ENCODE peak calls at places on chromosomes 1 and 21, in four cellular contexts. J is heart right ventricle, Y is cardiac fibroblast, K is esophagus squamous epithelium. T is an unnamed sample.

GRCh38 chr1:41851589-41851988 is 67.1 kb downstream of the HIVEP3 start:
- DNase-seq in J (no peak), Y (peak), K (no peak), T (no peak)

GRCh38 chr1:228464487-228464983 is 22.6 kb upstream of the RNF187 start:
- DNase-seq in J (peak), Y (peak), K (peak), T (peak)

GRCh38 chr1:185091480-185091879 is 46.1 kb downstream of the RNF2 start:
- DNase-seq in J (no peak), Y (no peak), K (no peak), T (no peak)

GRCh38 chr1:119477710-119478109 is 29.3 kb upstream of the HSD3B1 start:
- DNase-seq in J (no peak), Y (no peak), K (no peak), T (no peak)

GRCh38 chr21:26140185-26140584 is 30.4 kb downstream of the APP start:
- DNase-seq in J (peak), Y (peak), K (no peak), T (no peak)

GRCh38 chr1:71634159-71634558 is 553.3 kb upstream of the ZRANB2 start:
- DNase-seq in J (no peak), Y (no peak), K (no peak), T (no peak)

GRCh38 chr1:96361961-96362360 is 359.6 kb upstream of the PTBP2 start:
- DNase-seq in J (no peak), Y (no peak), K (no peak), T (no peak)

GRCh38 chr1:13617773-13618172 is 34.1 kb downstream of the PDPN start:
- DNase-seq in J (no peak), Y (no peak), K (no peak), T (no peak)

GRCh38 chr1:44544960-44545359 is 129.3 kb downstream of the TMEM53 start:
- DNase-seq in J (no peak), Y (no peak), K (no peak), T (no peak)

GRCh38 chr1:36520771-36521420 is 38.2 kb upstream of the CSF3R start:
- DNase-seq in J (no peak), Y (no peak), K (no peak), T (no peak)

GRCh38 chr1:202291001-202291400 is 50.7 kb downstream of the UBE2T start:
- DNase-seq in J (no peak), Y (no peak), K (no peak), T (no peak)

GRCh38 chr1:240029418-240029817 is 62.3 kb upstream of the FMN2 start:
- DNase-seq in J (no peak), Y (no peak), K (no peak), T (no peak)

DNA sequence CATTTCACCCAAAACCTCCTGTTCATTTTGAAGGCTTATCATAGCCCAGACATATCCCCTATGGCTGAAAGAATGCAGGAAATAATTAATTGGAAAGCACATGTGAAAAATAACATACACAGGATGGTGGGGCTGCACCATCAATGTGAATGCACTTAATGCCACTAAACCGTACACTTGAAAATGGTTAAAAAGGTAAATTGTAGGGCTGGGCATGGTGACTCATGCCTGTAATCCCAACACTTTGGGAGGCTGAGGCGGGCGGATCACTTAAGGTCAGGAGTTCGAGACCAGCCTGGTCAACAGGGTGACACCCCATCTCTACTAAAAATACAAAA is 98.7 kb upstream of the BACE2 start:
- DNase-seq in J (no peak), Y (no peak), K (no peak), T (no peak)
- TF ChIP-seq CTCF in J (no peak), Y (no peak), K (no peak), T (no peak)

DNA sequence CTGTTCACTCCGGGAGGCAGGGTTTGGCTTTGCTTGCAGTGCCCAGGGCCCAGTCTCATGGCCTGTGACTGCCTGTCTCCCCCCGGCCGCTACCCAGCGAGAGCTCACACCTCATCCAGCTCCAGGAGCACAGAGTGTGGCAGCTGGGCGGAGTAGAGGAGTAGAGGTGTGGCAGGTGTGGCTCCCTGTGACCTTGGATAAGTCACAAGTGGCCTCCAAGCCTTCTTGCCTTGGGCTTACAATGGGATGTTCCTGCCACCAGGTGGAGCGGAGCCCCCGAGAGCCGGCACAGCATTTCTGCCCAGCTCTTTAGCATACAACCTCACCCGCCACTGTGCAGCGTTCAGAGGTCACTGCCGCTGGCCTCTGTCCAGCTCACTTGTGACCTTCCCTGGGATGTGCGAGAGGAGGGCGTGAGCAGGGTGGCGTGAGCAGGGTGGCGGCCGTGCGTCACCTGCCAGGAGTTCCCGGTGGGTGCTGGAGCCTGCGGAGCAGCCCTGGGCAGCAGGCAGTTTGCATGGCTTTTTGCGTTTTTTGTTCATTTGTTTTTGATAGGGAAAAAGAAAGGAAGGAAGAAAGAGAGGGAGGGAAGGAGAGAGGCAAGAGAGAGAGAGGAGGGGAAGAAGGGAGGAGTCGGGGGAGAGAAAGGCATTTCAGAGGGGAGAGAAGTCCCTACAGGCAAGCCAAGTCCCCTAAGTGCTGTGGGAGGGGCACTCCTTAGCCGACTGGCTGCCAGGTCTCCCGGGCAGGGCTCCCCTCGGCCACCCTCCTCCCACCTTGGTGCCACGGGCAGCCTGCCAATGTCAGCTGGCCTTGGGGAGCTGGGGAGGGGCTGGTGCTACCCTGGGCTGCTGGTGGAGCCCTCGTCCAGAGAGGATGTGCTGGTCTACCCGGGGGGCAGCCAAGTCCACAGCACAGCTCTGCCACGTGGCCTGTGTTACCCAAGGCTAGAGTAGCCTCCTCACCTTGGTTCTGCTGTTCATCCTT is 42.6 kb downstream of the CRYAA start:
- DNase-seq in J (no peak), Y (no peak), K (no peak), T (no peak)
- TF ChIP-seq CTCF in J (peak), Y (peak), K (peak), T (no peak)

DNA sequence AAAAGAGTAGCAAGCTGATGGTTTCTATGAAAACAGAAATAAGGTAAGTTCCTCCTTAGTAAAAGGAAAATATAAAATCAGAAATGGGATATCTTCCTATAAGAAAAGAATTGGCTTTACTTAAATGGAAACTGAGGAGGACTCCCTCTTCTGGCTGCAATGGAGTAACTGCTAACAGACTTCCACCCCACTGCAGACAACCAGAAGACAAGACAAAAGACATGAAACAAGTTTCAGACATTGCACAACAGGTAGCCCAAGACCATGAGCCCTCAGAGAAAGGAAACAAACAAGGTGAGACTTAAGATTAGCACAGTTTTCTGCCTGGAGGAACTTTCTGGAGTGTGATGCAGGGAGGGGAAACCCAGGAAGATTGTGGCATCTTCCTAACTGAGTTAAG is 17.0 kb upstream of the OLFML2B start:
- DNase-seq in J (no peak), Y (peak), K (no peak), T (no peak)
- TF ChIP-seq CTCF in J (no peak), Y (peak), K (no peak), T (no peak)

GRCh38 chr1:159851386-159851785 is 11.1 kb downstream of the VSIG8 start:
- DNase-seq in J (no peak), Y (peak), K (no peak), T (no peak)
- TF ChIP-seq CTCF in J (no peak), Y (peak), K (no peak), T (no peak)

GRCh38 chr21:37073417-37074194 is 552 bp downstream of the TTC3 start:
- DNase-seq in J (peak), Y (peak), K (no peak), T (peak)
- TF ChIP-seq CTCF in J (no peak), Y (no peak), K (no peak), T (no peak)

GRCh38 chr1:212970085-212970484 is 19.7 kb downstream of the VASH2 start:
- DNase-seq in J (no peak), Y (no peak), K (no peak), T (no peak)

GRCh38 chr1:212968385-212968863 is 18.1 kb downstream of the VASH2 start:
- DNase-seq in J (no peak), Y (no peak), K (no peak), T (no peak)

GRCh38 chr1:212971312-212971711 is 21.0 kb downstream of the VASH2 start:
- DNase-seq in J (no peak), Y (no peak), K (no peak), T (no peak)

GRCh38 chr1:212966619-212967018 is 16.3 kb downstream of the VASH2 start:
- DNase-seq in J (no peak), Y (no peak), K (no peak), T (no peak)

DNA sequence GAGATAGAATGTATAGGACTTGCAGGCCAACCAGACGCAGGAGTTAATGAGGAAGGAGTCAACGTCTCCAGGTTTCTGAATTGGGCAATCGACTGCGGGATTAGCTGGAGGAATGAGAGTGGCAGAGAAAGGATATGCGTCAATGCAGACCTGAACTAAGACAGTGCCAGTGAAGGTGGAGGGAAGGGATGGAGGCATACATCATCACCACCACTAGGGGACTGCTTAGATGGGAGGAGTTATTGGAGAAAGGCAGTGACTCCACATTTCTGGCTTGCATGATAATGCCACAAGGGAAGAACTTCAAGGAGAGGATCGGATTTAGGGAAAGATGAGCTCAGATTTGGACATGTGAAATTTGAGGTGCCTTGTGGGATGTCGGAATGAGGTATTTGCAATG is 17.4 kb downstream of the VASH2 start:
- DNase-seq in J (no peak), Y (peak), K (no peak), T (no peak)
- TF ChIP-seq CTCF in J (no peak), Y (peak), K (peak), T (peak)

GRCh38 chr1:58844176-58844575 is 60.3 kb upstream of the JUN start:
- DNase-seq in J (no peak), Y (peak), K (no peak), T (no peak)

GRCh38 chr1:58839147-58839795 is 55.4 kb upstream of the JUN start:
- DNase-seq in J (no peak), Y (no peak), K (no peak), T (no peak)

GRCh38 chr1:58842941-58843340 is 59.1 kb upstream of the JUN start:
- DNase-seq in J (no peak), Y (no peak), K (no peak), T (no peak)

GRCh38 chr1:58839871-58840835 is 56.3 kb upstream of the JUN start:
- DNase-seq in J (no peak), Y (peak), K (no peak), T (no peak)

DNA sequence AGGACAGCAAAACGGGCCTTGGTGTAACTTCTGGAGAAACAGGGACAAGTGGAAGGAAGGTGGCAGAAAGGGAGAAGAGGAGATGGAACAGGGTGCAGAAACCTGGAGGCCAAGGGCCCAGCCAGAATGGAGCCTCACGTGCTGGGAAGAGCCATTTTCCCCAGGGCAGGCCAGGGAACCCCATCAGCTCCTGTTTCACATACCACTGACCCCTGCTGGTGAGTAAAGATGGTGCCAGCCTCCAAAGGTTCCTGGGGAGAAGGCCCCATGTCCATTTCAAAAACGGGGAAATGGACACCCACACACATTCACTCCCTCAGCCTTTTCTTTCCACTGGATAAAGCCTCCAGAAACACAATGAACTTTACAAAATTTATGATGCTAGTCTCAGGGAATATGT is 57.6 kb upstream of the JUN start:
- DNase-seq in J (no peak), Y (no peak), K (no peak), T (peak)
- TF ChIP-seq CTCF in J (peak), Y (peak), K (peak), T (peak)

GRCh38 chr21:37496972-37497371 is 130.4 kb downstream of the DYRK1A start:
- DNase-seq in J (no peak), Y (peak), K (no peak), T (peak)
- TF ChIP-seq CTCF in J (peak), Y (peak), K (no peak), T (peak)

GRCh38 chr1:24743404-24744211 is 1.6 kb upstream of the CLIC4 start:
- DNase-seq in J (no peak), Y (peak), K (no peak), T (no peak)

GRCh38 chr1:24745711-24746582 is 700 bp downstream of the CLIC4 start:
- DNase-seq in J (peak), Y (peak), K (no peak), T (peak)

GRCh38 chr1:24742090-24742938 is 2.9 kb upstream of the CLIC4 start:
- DNase-seq in J (no peak), Y (peak), K (no peak), T (peak)

GRCh38 chr1:24748191-24749121 is 3.2 kb downstream of the CLIC4 start:
- DNase-seq in J (no peak), Y (no peak), K (no peak), T (no peak)

GRCh38 chr1:24744911-24745710 is at the start of gene CLIC4:
- DNase-seq in J (peak), Y (peak), K (peak), T (peak)
- TF ChIP-seq CTCF in J (peak), Y (peak), K (peak), T (no peak)

GRCh38 chr1:175073633-175074032 is 6.0 kb downstream of the TNN start:
- DNase-seq in J (no peak), Y (no peak), K (no peak), T (no peak)
- TF ChIP-seq CTCF in J (no peak), Y (no peak), K (no peak), T (no peak)